ENCODE peak calls at places on chromosomes 5 and 9, in eight cellular contexts. T, J, M, R, S, B, C and L are unnamed samples.

GRCh38 chr5:31029925-31030324 is 163.6 kb upstream of the CDH6 start:
- DNase-seq in B (no peak), S (no peak), M (no peak), R (no peak), C (no peak), J (no peak), T (no peak), L (peak; percentile 59)

GRCh38 chr5:80082731-80083114 is 47.6 kb downstream of the THBS4 start:
- DNase-seq in B (no peak), T (peak; percentile 71), J (peak; percentile 76), M (peak; percentile 72), R (peak; percentile 75), S (peak; percentile 55), C (peak; percentile 62), L (peak; percentile 89)

GRCh38 chr5:135834639-135835529 is at the start of gene SLC25A48:
- DNase-seq in B (peak; percentile 41), J (peak; percentile 87), M (peak; percentile 41), S (peak; percentile 40), T (peak; percentile 41), C (no peak), R (peak; percentile 73), L (peak; percentile 95)

GRCh38 chr5:118933703-118934102 is 54.6 kb downstream of the DTWD2 start:
- DNase-seq in T (no peak), S (no peak), J (no peak), B (no peak), C (no peak), M (no peak), R (no peak), L (no peak)

GRCh38 chr9:18531127-18531526 is 57.2 kb downstream of the ADAMTSL1 start:
- DNase-seq in B (no peak), C (no peak), S (no peak), J (no peak), M (no peak), R (no peak), T (no peak), L (no peak)

GRCh38 chr5:66329078-66329477 is 185.0 kb downstream of the SREK1 start:
- DNase-seq in C (no peak), S (no peak), B (peak; percentile 72), J (no peak), R (no peak), M (no peak), T (no peak), L (no peak)

GRCh38 chr9:136688274-136689107 is 1.2 kb upstream of the AGPAT2 start:
- DNase-seq in S (no peak), B (no peak), C (no peak), R (peak; percentile 81), T (no peak), M (no peak), J (no peak), L (no peak)

GRCh38 chr5:116343961-116344360 is 230.7 kb downstream of the SEMA6A start:
- DNase-seq in S (no peak), J (no peak), B (no peak), C (no peak), R (no peak), T (no peak), M (no peak), L (peak; percentile 86)

GRCh38 chr9:101235105-101235866 is 149.5 kb downstream of the BAAT start:
- DNase-seq in C (no peak), B (peak; percentile 52), M (no peak), R (peak; percentile 8), S (no peak), J (peak; percentile 57), T (no peak), L (peak; percentile 81)

GRCh38 chr9:123985869-123986268 is 25.7 kb upstream of the LHX2 start:
- DNase-seq in T (no peak), C (no peak), S (no peak), M (no peak), B (no peak), R (no peak), J (no peak), L (no peak)

GRCh38 chr5:77266291-77266690 is 55.8 kb downstream of the PDE8B start:
- DNase-seq in M (no peak), J (no peak), T (no peak), R (no peak), B (peak; percentile 13), C (no peak), S (no peak), L (no peak)

GRCh38 chr9:74497750-74498615 is 848 bp downstream of the RORB start:
- DNase-seq in R (peak; percentile 44), J (peak; percentile 44), T (no peak), M (no peak), C (peak; percentile 45), S (no peak), B (no peak), L (peak; percentile 72)

GRCh38 chr9:137670391-137671195 is 51.8 kb downstream of the EHMT1 start:
- DNase-seq in J (peak; percentile 52), C (no peak), R (no peak), M (no peak), B (peak; percentile 12), S (peak; percentile 81), T (no peak), L (peak; percentile 57)

GRCh38 chr5:108381955-108382783 is at the start of gene FBXL17:
- DNase-seq in B (peak; percentile 69), S (peak; percentile 95), R (peak; percentile 91), C (peak; percentile 85), J (peak; percentile 97), M (peak; percentile 97), T (peak; percentile 96), L (peak; percentile 98)

GRCh38 chr5:177269976-177270375 is 33.5 kb downstream of the RAB24 start:
- DNase-seq in M (no peak), J (no peak), S (no peak), C (no peak), B (peak; percentile 69), R (no peak), T (no peak), L (no peak)

GRCh38 chr9:112838342-112838741 is 52.3 kb downstream of the SLC46A2 start:
- DNase-seq in T (no peak), B (no peak), J (no peak), R (no peak), M (no peak), C (no peak), S (no peak), L (no peak)

GRCh38 chr5:120803282-120803681 is 339.2 kb downstream of the PRR16 start:
- DNase-seq in C (no peak), M (no peak), J (no peak), T (no peak), S (no peak), B (peak; percentile 26), R (no peak), L (peak; percentile 44)

GRCh38 chr9:90881648-90882047 is 80.0 kb downstream of the SYK start:
- DNase-seq in T (no peak), S (no peak), M (no peak), C (peak; percentile 30), J (no peak), B (no peak), R (no peak), L (no peak)

GRCh38 chr9:81002242-81002641 is 687.1 kb downstream of the TLE1 start:
- DNase-seq in S (no peak), T (no peak), M (no peak), C (no peak), B (peak; percentile 56), J (no peak), R (no peak), L (no peak)

GRCh38 chr9:82982271-82982880 is 80.6 kb downstream of the RASEF start:
- DNase-seq in T (no peak), B (peak; percentile 54), C (no peak), M (no peak), R (no peak), J (no peak), S (no peak), L (no peak)

DNA sequence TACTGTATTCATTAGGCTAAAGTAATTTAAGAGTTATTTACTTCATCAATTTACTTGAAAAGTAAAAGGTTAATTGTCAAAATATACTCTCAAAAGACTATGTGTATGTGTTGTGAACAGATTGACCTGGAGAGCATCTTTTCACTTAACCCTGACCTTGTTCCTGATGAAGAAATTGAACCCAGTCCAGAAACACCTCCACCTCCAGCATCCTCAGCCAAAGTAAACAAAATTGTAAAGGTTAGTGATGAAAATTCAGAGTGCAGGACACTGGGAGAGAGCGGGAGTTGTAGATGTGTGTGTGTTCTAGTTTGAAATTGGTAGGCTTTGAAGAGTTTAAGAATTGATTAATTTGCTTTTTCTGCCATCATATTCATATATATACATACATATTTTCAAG is 41.9 kb downstream of the KIF2A start:
- DNase-seq in J (no peak), T (no peak), S (no peak), B (no peak), R (no peak), M (no peak), C (no peak), L (no peak)
- TF ChIP-seq CTCF in J (no peak), T (no peak), S (no peak), B (no peak), R (no peak), M (no peak), C (no peak), L (no peak)

DNA sequence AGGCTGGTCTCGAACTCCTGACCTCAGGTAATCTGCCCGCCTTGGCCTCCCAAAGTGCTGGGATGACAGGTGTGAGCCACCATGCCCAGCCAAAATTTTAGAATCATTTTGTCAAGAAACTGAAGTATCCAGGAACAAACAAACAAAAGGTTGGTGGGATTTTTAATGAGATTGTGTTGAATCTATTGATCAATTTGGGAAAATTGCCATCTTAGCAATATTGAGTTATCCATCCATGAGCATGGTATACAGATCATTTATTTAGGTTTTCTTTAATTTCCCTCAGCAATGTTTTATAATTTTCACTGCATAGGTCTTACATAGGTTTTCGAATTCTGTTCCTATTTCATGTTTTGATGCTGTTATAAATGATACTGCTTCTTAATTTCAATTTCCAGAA is 5.7 kb upstream of the LPCAT1 start:
- DNase-seq in C (no peak), S (no peak), R (no peak), M (no peak), T (no peak), J (no peak), B (no peak), L (no peak)
- TF ChIP-seq CTCF in C (no peak), S (no peak), R (no peak), M (no peak), T (no peak), J (no peak), B (no peak), L (no peak)

DNA sequence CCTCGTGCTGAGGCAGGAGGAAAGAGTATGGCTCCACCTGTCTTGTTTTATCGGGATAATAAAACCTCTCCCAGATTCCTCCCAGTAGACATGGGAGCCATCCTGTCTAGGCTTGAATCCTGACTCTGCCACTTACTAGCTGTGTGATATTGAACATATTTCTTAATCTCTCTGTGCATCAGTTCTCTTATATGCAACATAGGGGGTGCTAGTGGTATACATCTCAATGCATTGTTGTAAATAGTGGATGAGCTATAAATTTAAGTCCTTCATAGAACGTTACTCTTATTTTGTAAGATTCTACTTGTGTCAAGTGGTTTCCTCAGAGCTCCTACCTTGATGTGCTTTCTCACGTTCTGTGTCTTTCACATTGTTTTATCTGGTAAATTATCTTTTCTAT is 417.7 kb upstream of the POU5F2 start:
- DNase-seq in T (no peak), M (no peak), C (no peak), B (peak; percentile 18), J (no peak), S (no peak), R (no peak), L (peak; percentile 38)
- TF ChIP-seq CTCF in T (no peak), M (no peak), C (no peak), B (peak; percentile 8), J (no peak), S (no peak), R (no peak), L (peak; percentile 26)

DNA sequence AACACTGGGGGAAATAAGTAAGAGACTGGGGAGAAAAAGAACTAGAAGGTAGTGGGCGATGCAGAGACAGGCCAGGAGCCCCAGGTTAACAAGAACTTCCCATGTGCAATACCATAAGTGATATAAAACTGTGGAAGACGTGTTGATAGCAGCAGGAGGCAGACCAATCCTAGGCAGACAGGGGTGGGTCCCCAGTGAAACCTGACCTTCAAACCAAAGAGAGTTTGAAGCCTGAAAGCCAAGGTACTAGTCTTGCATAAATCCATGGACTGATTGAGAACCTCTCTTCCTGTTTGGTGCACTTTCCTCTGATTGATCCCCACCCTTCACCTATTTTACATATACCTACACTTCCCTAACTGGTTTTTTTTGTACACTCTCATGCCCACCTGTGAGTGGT is 15.2 kb upstream of the HEXB start:
- DNase-seq in M (no peak), S (no peak), J (peak; percentile 47), R (no peak), T (no peak), B (no peak), C (no peak), L (no peak)
- TF ChIP-seq CTCF in M (no peak), S (no peak), J (no peak), R (no peak), T (no peak), B (no peak), C (no peak), L (no peak)